ENCODE peak calls at places on chromosomes 2 and 18, in five cellular contexts. U is fibroblast of lung, X is osteoblast, Y is H9, C is IMR-90. L is an unnamed sample.

GRCh38 chr18:27685807-27686412 is 491.0 kb downstream of the CDH2 start:
- DNase-seq in U (peak), X (peak), Y (no peak), C (peak), L (peak)

GRCh38 chr2:42048318-42049251 is 764 bp downstream of the PKDCC start:
- DNase-seq in U (peak), X (peak), Y (peak), C (peak), L (peak)

GRCh38 chr2:10333966-10334365 is 31.3 kb downstream of the HPCAL1 start:
- DNase-seq in U (no peak), X (no peak), Y (no peak), C (no peak), L (no peak)

GRCh38 chr2:98465456-98466201 is 21.0 kb downstream of the INPP4A start:
- DNase-seq in U (peak), X (no peak), Y (no peak), C (peak), L (peak)

GRCh38 chr2:238505119-238505891 is 78.6 kb downstream of the ASB1 start:
- DNase-seq in U (no peak), X (peak), Y (no peak), C (peak), L (no peak)

GRCh38 chr2:99439989-99440388 is 49.8 kb downstream of the REV1 start:
- DNase-seq in U (no peak), X (no peak), Y (no peak), C (no peak), L (no peak)

GRCh38 chr18:79876497-79876896 is 75.0 kb downstream of the SLC66A2 start:
- DNase-seq in U (no peak), X (peak), Y (peak), C (no peak), L (peak)

GRCh38 chr18:32576296-32576916 is 105.7 kb upstream of the GAREM1 start:
- DNase-seq in U (peak), X (no peak), Y (peak), C (peak), L (peak)

GRCh38 chr18:45839415-45840395 is 14.2 kb downstream of the SIGLEC15 start:
- DNase-seq in U (peak), X (peak), Y (peak), C (peak), L (peak)

GRCh38 chr2:23525137-23525765 is 140.3 kb downstream of the KLHL29 start:
- DNase-seq in U (no peak), X (peak), Y (no peak), C (no peak), L (no peak)

GRCh38 chr2:233450854-233451575 is 96.7 kb downstream of the DGKD start:
- DNase-seq in U (no peak), X (peak), Y (no peak), C (no peak), L (no peak)

GRCh38 chr2:14137643-14138042 is 494.9 kb upstream of the LRATD1 start:
- DNase-seq in U (no peak), X (no peak), Y (peak), C (no peak), L (no peak)

GRCh38 chr2:219638948-219639341 is 11.5 kb downstream of the SLC4A3 start:
- DNase-seq in U (no peak), X (peak), Y (no peak), C (no peak), L (no peak)

GRCh38 chr18:41972067-41973000 is 17.3 kb downstream of the PIK3C3 start:
- DNase-seq in U (peak), X (no peak), Y (no peak), C (no peak), L (no peak)

GRCh38 chr2:48722391-48722790 is 33.1 kb downstream of the LHCGR start:
- DNase-seq in U (no peak), X (no peak), Y (no peak), C (no peak), L (no peak)

GRCh38 chr2:186827862-186828492 is 21.0 kb downstream of the ZSWIM2 start:
- DNase-seq in U (no peak), X (no peak), Y (no peak), C (no peak), L (no peak)

GRCh38 chr2:15811367-15811766 is 129.0 kb upstream of the MYCN start:
- DNase-seq in U (no peak), X (no peak), Y (peak), C (no peak), L (no peak)

GRCh38 chr2:205605638-205606304 is 76.5 kb upstream of the NRP2 start:
- DNase-seq in U (no peak), X (no peak), Y (no peak), C (no peak), L (no peak)

GRCh38 chr2:119756837-119757236 is 2.9 kb upstream of the PTPN4 start:
- DNase-seq in U (peak), X (peak), Y (no peak), C (peak), L (no peak)

GRCh38 chr2:28276076-28276618 is 116.5 kb upstream of the FOSL2 start:
- DNase-seq in U (peak), X (peak), Y (no peak), C (peak), L (peak)

GRCh38 chr18:59383831-59384230 is 24.8 kb upstream of the LMAN1 start:
- DNase-seq in U (no peak), X (no peak), Y (no peak), C (no peak), L (no peak)

GRCh38 chr2:152120430-152120829 is 21.6 kb upstream of the CACNB4 start:
- DNase-seq in U (no peak), X (no peak), Y (no peak), C (no peak), L (no peak)

DNA sequence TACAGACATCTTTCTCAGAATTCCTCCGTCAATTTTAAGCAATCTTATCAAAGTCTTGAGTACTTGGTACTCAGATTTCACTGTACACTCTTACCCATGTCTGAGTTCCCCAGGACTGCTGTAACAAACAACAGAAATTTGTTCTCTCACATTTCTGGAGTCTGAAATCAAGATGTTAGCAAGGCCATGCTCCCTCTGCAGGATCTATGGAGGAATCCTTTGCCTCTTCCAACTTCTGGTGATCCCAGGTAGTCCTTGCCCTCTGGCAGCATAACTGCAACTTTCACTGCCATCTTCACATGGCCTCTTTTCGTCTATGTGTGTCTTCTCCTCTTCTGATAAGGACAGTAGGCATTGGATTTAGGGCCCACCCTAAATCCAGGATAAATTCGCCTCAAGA is 17.1 kb upstream of the CACNB4 start:
- DNase-seq in U (no peak), X (no peak), Y (no peak), C (no peak), L (no peak)
- TF ChIP-seq CTCF in U (no peak), X (peak), Y (peak), C (no peak), L (no peak)

DNA sequence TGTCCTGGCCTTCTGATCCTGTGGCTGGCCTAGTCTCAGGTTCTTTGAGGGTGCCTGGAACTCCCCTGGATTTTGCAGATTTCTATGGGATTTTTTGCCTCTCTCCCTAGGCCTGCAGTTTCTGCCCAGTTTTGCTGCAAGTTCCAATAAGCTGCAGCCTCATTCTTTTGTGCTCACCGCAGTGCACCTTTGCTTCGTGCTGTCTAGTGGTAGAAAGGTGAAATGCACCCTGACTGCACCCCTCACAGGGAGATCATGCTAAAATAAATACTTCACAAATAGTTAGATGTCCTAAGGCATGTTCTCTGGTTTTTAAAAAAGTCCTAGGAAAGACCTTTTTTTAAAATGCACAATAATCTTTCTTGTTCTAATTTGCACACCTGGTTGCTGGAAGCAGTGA is 72.5 kb downstream of the GNAL start:
- DNase-seq in U (no peak), X (no peak), Y (peak), C (no peak), L (no peak)
- TF ChIP-seq CTCF in U (peak), X (peak), Y (peak), C (no peak), L (peak)

DNA sequence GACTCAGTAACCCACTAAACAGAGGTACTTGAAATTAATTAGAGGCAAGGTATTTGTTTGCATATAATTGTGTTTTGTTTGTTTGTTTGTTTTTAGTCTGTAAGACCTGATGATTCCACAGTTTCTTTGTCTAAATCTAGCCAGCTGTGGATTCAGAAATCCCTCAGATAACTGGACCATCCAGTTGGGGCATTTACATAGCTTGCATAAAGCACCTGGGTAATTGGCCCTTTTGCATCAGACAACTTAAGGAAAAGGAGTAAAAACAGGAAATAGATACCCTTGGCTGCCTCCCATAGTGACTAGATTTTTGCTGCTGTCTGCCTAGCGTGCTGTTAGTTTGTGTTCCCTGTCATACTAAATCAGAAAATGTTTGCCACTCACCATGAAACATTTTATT is 46.6 kb upstream of the XIRP2 start:
- DNase-seq in U (no peak), X (no peak), Y (no peak), C (no peak), L (no peak)
- TF ChIP-seq CTCF in U (no peak), X (no peak), Y (no peak), C (no peak), L (no peak)

GRCh38 chr2:157194097-157194688 is 63.3 kb upstream of the GALNT5 start:
- DNase-seq in U (peak), X (peak), Y (no peak), C (peak), L (peak)
- TF ChIP-seq CTCF in U (peak), X (peak), Y (peak), C (peak), L (peak)

GRCh38 chr2:235303499-235304291 is 190.1 kb upstream of the AGAP1 start:
- DNase-seq in U (no peak), X (no peak), Y (no peak), C (no peak), L (no peak)
- TF ChIP-seq CTCF in U (peak), X (peak), Y (peak), C (no peak), L (peak)

GRCh38 chr18:37534627-37535026 is 31.0 kb downstream of the CELF4 start:
- DNase-seq in U (no peak), X (no peak), Y (no peak), C (no peak), L (no peak)

GRCh38 chr18:37532917-37533316 is 32.7 kb downstream of the CELF4 start:
- DNase-seq in U (no peak), X (no peak), Y (no peak), C (no peak), L (no peak)

GRCh38 chr18:37536646-37537045 is 29.0 kb downstream of the CELF4 start:
- DNase-seq in U (no peak), X (no peak), Y (no peak), C (no peak), L (no peak)

GRCh38 chr18:37535968-37536367 is 29.6 kb downstream of the CELF4 start:
- DNase-seq in U (no peak), X (no peak), Y (no peak), C (no peak), L (no peak)

DNA sequence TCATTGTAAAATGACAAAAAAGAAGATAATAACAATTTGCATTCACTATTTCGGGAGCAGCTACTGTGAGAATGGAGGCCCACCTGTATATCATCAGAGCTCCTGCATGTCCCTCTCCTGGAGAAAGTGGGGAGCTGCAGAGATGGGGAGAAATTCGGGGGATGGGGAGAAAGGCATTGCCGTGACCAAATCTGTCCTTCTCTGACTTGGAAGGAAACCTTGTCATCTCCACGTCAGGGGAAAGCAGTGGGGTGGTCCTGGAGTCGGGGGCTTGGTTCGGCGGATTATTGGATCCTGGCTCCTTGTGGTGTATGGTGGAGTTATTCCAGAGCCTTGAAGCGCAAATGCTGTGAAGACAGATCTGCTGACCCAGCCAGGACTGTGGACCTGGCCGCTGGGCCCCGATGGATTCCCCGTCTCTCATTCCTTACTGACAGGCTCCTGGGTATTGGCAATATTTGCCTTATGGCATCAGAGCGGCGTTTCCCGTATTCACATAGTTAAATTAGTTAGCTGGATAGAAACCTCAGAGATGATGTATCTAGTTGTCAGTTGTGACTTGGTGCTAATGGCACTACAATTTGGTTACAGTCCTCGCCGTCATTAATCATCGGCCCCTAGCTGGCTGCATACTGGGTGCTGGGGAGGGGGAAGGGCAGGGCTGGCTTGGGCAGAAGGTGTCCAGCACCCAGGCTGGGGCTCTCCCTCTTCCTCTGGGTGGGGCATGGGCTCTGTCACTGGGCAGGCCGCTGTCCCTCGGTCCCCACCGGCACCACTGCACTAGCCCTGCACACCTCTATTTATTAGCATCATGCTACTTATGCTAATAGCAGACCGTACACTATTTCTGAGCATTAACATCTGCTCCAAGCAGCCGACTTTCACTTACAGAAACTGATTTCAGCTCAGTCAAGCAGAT is 31.7 kb downstream of the CELF4 start:
- DNase-seq in U (no peak), X (no peak), Y (no peak), C (no peak), L (no peak)
- TF ChIP-seq CTCF in U (no peak), X (no peak), Y (peak), C (no peak), L (no peak)

L was measured in Calu3.